ENCODE peak calls at places on chromosomes 6 and 20, in four cellular contexts. S is Panc1, G is transverse colon, R is stomach. J is an unnamed sample. For H3K4me1, the result is how much of the 10 kb centered on the place peaks cover.

GRCh38 chr20:10670521-10671220 is 3.1 kb downstream of the JAG1 start:
- DNase-seq in S (no peak), G (no peak), R (no peak), J (no peak)

GRCh38 chr6:145372671-145373123 is 362.6 kb downstream of the EPM2A start:
- DNase-seq in R (peak), S (no peak), G (no peak), J (no peak)

GRCh38 chr6:127100510-127101140 is 17.8 kb upstream of the RSPO3 start:
- DNase-seq in S (no peak), R (no peak), G (no peak), J (no peak)

GRCh38 chr6:107866606-107867301 is 42.6 kb upstream of the SCML4 start:
- DNase-seq in S (no peak), G (no peak), R (no peak), J (no peak)

GRCh38 chr6:39980839-39981580 is 46.7 kb upstream of the MOCS1 start:
- DNase-seq in R (no peak), G (peak), S (no peak), J (no peak)

GRCh38 chr20:54188132-54188835 is 14.5 kb upstream of the CYP24A1 start:
- DNase-seq in R (no peak), S (no peak), G (no peak), J (no peak)

GRCh38 chr6:15076565-15076964 is 169.3 kb upstream of the JARID2 start:
- DNase-seq in R (no peak), S (no peak), G (no peak), J (no peak)

GRCh38 chr20:25072226-25072811 is 9.6 kb downstream of the VSX1 start:
- DNase-seq in S (no peak), G (no peak), R (no peak), J (no peak)

GRCh38 chr6:160678744-160679401 is 14.8 kb upstream of the LPA start:
- DNase-seq in S (no peak), R (no peak), G (no peak), J (no peak)

GRCh38 chr6:109062216-109062615 is 32.4 kb downstream of the SESN1 start:
- DNase-seq in G (no peak), S (no peak), R (no peak), J (no peak)

GRCh38 chr6:76852776-76853175 is 610.5 kb downstream of the HTR1B start:
- DNase-seq in G (no peak), R (no peak), S (no peak), J (no peak)

GRCh38 chr6:116456927-116457326 is 4.2 kb upstream of the CALHM6 start:
- DNase-seq in S (no peak), R (no peak), G (no peak), J (no peak)
- H3K4me1 ChIP-seq in S (under half), R (under half), G (under half), J (under half)

GRCh38 chr6:35312763-35313125 is 15.1 kb downstream of the DEF6 start:
- DNase-seq in R (no peak), G (no peak), S (no peak), J (no peak)
- H3K4me1 ChIP-seq in R (under half), G (under half), S (under half), J (under half)

DNA sequence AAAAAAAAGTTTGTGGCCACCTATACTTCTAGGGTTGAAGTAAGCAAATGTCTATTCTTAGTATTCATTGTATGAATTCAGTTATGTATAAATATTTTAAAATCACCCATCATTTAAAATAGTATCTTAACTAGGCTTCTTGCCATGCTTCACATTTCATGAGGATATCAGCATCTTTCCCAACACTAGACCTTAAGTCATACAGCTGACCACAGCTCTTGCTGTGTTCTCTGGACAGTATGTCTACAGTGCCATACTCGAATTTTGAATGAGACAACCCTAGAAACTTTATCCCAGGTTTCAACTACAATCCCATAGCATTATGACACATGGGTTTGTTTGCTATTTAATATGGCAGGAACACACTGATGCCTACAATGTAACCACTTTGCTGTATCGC is 5.2 kb downstream of the TXNDC5 start:
- DNase-seq in R (no peak), G (no peak), S (no peak), J (no peak)
- H3K4me1 ChIP-seq in R (under half), G (under half), S (under half), J (under half)

GRCh38 chr6:90233994-90234393 is 62.6 kb downstream of the BACH2 start:
- DNase-seq in R (no peak), S (no peak), G (peak), J (no peak)

GRCh38 chr6:90227693-90228092 is 69.0 kb downstream of the BACH2 start:
- DNase-seq in R (no peak), G (no peak), S (no peak), J (no peak)

GRCh38 chr6:90230547-90231240 is 65.9 kb downstream of the BACH2 start:
- DNase-seq in S (no peak), G (no peak), R (no peak), J (no peak)

GRCh38 chr6:90231308-90231707 is 65.3 kb downstream of the BACH2 start:
- DNase-seq in S (no peak), R (no peak), G (no peak), J (no peak)

DNA sequence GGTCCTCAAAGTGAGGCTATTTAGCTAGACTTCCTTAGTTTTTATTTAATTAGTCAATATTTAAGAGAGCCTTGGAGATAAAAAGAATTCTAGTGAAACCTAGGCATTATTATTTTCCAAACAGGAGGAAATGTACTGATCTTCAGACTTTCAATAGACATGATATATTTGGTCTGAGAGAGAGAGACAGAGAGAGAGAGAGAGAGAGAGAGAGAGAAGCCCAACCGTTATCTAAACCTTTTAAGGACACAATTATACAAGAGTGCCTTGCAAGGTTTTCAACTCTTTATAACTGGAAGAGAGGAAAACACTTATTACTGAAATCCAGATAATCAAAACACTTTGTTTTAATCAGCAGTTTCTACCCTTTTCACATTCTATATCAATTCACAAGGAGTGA is 64.8 kb downstream of the BACH2 start:
- DNase-seq in G (no peak), R (no peak), S (no peak), J (no peak)
- H3K4me1 ChIP-seq in G (under half), R (under half), S (under half), J (under half)

GRCh38 chr20:2132461-2132901 is 30.9 kb downstream of the STK35 start:
- DNase-seq in G (no peak), R (no peak), S (no peak), J (peak)
- H3K4me1 ChIP-seq in G (under half), R (under half), S (under half), J (under half)

DNA sequence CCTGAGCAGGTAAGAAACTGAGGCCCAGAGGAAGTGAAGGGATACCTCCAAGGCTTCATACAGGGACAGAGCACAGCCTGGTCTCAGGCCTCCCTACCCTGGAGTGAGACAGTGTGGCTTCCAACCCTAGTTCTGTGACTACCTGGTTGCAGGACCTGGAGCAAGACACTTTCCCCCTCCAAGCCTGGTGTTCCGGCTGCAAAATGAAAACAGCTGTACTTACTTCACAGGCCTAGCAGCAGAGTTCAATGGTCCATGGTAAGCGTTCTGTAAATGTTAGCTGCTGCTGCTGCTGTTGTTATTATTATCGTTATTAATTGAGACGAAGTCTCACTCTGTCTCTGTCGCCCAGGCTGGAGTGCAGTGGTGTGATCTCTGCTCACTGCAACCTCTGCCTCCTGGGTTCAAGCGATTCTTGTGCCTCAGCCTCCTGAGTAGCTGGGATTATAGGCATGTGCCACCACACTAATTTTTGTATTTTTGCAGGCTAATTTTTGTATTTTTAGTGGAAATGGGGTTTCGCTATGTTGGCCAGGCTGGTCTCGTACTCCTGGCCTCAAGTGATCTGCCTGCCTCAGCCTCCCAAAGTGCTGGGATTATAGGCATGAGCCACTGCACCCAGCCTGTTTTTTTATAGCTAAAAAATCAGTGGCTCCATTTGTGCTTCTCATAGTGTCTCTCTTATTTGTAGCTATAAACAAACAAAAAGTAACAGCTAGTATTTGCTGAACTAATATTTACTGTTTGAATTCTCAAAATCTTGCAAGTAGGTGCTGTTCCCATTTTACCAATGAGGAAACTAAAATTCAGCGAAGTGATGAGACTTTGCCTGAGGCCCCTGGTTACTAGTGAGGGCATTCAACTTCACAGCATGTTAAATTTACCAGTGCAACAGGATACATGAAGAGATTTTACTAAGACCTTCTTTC is 41.9 kb downstream of the COX4I2 start:
- DNase-seq in S (no peak), G (no peak), R (no peak), J (no peak)
- H3K4me1 ChIP-seq in S (half or more), G (under half), R (half or more), J (under half)